ENCODE peak calls at places on chromosomes 5 and 9, in six cellular contexts. M is effector memory CD4-positive, alpha-beta T cell; L is sigmoid colon; C is LoVo; X is T follicular helper cell; E is NCI-H446. T is an unnamed sample.

GRCh38 chr5:173581408-173582197 is 34.8 kb downstream of the BOD1 start:
- DNase-seq in M (no peak), L (no peak), C (peak), X (no peak), E (peak), T (peak)

GRCh38 chr5:171999877-172000276 is 6.6 kb downstream of the FBXW11 start:
- DNase-seq in M (no peak), L (no peak), C (no peak), X (no peak), E (no peak), T (no peak)

GRCh38 chr9:72480931-72481330 is 40.5 kb upstream of the TMC1 start:
- DNase-seq in M (no peak), L (no peak), C (no peak), X (no peak), E (no peak), T (peak)

GRCh38 chr9:684950-685340 is 156.6 kb upstream of the DMRT1 start:
- DNase-seq in M (no peak), L (no peak), C (no peak), X (no peak), E (no peak), T (peak)

GRCh38 chr5:175713930-175714329 is 56.1 kb downstream of the HRH2 start:
- DNase-seq in M (no peak), L (peak), C (no peak), X (no peak), E (no peak), T (no peak)

GRCh38 chr5:62621280-62621679 is 42.7 kb downstream of the LRRC70 start:
- DNase-seq in M (no peak), L (no peak), C (no peak), X (no peak), E (no peak), T (no peak)

GRCh38 chr5:41747291-41747690 is 122.9 kb downstream of the OXCT1 start:
- DNase-seq in M (no peak), L (no peak), C (no peak), X (no peak), E (peak), T (no peak)

GRCh38 chr5:37554938-37555337 is 175.8 kb downstream of the WDR70 start:
- DNase-seq in M (no peak), L (no peak), C (no peak), X (no peak), E (no peak), T (peak)

GRCh38 chr5:58410441-58410840 is 49.4 kb downstream of the PLK2 start:
- DNase-seq in M (no peak), L (no peak), C (no peak), X (no peak), E (no peak), T (no peak)

GRCh38 chr5:159559337-159559736 is 229.1 kb upstream of the IL12B start:
- DNase-seq in M (no peak), L (no peak), C (no peak), X (no peak), E (no peak), T (no peak)

GRCh38 chr5:173853370-173854131 is 34.6 kb upstream of the CPEB4 start:
- DNase-seq in M (no peak), L (no peak), C (no peak), X (no peak), E (no peak), T (no peak)

GRCh38 chr9:136964171-136964689 is 12.2 kb downstream of the LCN12 start:
- DNase-seq in M (no peak), L (no peak), C (peak), X (no peak), E (no peak), T (no peak)

GRCh38 chr5:6611561-6612256 is 21.1 kb downstream of the NSUN2 start:
- DNase-seq in M (no peak), L (no peak), C (no peak), X (no peak), E (no peak), T (no peak)

GRCh38 chr9:81028504-81028903 is 660.8 kb downstream of the TLE1 start:
- DNase-seq in M (no peak), L (no peak), C (peak), X (no peak), E (no peak), T (peak)

GRCh38 chr9:27033815-27034403 is 28.4 kb upstream of the LRRC19 start:
- DNase-seq in M (no peak), L (peak), C (peak), X (peak), E (peak), T (peak)

GRCh38 chr9:2255128-2255527 is 240.0 kb downstream of the SMARCA2 start:
- DNase-seq in M (no peak), L (no peak), C (no peak), X (no peak), E (no peak), T (peak)

T was measured in HepG2.